ENCODE peak calls at places on chromosomes 4 and X, in seven cellular contexts. U is pancreas, C is lung, O is left lung, J is psoas muscle, D is HCT116, A is IMR-90. V is an unnamed sample. For H3K36me3, the result is how much of the 10 kb centered on the place peaks cover.

GRCh38 chr4:66252291-66252690 is 582.0 kb upstream of the EPHA5 start:
- DNase-seq in U (no peak), C (no peak), O (no peak), J (no peak), D (no peak), A (no peak), V (no peak)

GRCh38 chrX:69231903-69232302 is 66.7 kb upstream of the PJA1 start:
- DNase-seq in U (no peak), C (no peak), O (no peak), J (no peak), D (no peak), A (no peak), V (no peak)

GRCh38 chr4:83062748-83063147 is 27.8 kb downstream of the COPS4 start:
- DNase-seq in U (no peak), C (no peak), O (no peak), J (no peak), D (no peak), A (no peak), V (no peak)

GRCh38 chrX:45952030-45952429 is 593.2 kb downstream of the ZNF674 start:
- DNase-seq in U (no peak), C (no peak), O (no peak), J (no peak), D (no peak), A (no peak), V (no peak)

GRCh38 chr4:69848028-69848427 is 11.9 kb downstream of the SULT1E1 start:
- DNase-seq in U (no peak), C (no peak), O (no peak), J (no peak), D (no peak), A (no peak), V (no peak)

GRCh38 chr4:16029329-16029728 is 54.5 kb downstream of the PROM1 start:
- DNase-seq in U (no peak), C (no peak), O (no peak), J (no peak), D (no peak), A (peak), V (no peak)

GRCh38 chrX:133985164-133986007 is at the start of gene GPC3:
- DNase-seq in U (peak), C (no peak), O (peak), J (peak), D (no peak), A (peak), V (no peak)

GRCh38 chrX:69185886-69186285 is 20.6 kb upstream of the PJA1 start:
- DNase-seq in U (no peak), C (no peak), O (no peak), J (no peak), D (no peak), A (no peak), V (no peak)

GRCh38 chr4:176230827-176231226 is 35.4 kb upstream of the SPATA4 start:
- DNase-seq in U (no peak), C (no peak), O (no peak), J (no peak), D (no peak), A (no peak), V (no peak)

GRCh38 chrX:50067435-50068292 is 133.1 kb downstream of the AKAP4 start:
- DNase-seq in U (no peak), C (peak), O (no peak), J (no peak), D (no peak), A (peak), V (peak)

GRCh38 chr4:145939856-145940255 is 1.2 kb upstream of the ZNF827 start:
- DNase-seq in U (no peak), C (no peak), O (no peak), J (no peak), D (no peak), A (peak), V (no peak)

GRCh38 chr4:151771664-151772063 is 10.9 kb upstream of the GATB start:
- DNase-seq in U (no peak), C (no peak), O (no peak), J (no peak), D (no peak), A (no peak), V (no peak)

GRCh38 chr4:141912831-141913230 is 276.4 kb downstream of the IL15 start:
- DNase-seq in U (no peak), C (no peak), O (no peak), J (no peak), D (no peak), A (peak), V (peak)
- TF ChIP-seq CTCF in U (no peak), C (no peak), O (no peak), J (no peak), D (no peak), A (no peak), V (no peak)

GRCh38 chr4:101419324-101420135 is 72.2 kb upstream of the PPP3CA start:
- DNase-seq in U (no peak), C (no peak), O (no peak), J (no peak), D (no peak), A (peak), V (no peak)

GRCh38 chr4:101418055-101418454 is 70.7 kb upstream of the PPP3CA start:
- DNase-seq in U (no peak), C (no peak), O (no peak), J (no peak), D (no peak), A (no peak), V (no peak)

GRCh38 chr4:101417046-101417445 is 69.7 kb upstream of the PPP3CA start:
- DNase-seq in U (no peak), C (no peak), O (no peak), J (no peak), D (no peak), A (no peak), V (no peak)

GRCh38 chr4:101420661-101421060 is 73.3 kb upstream of the PPP3CA start:
- DNase-seq in U (no peak), C (no peak), O (no peak), J (no peak), D (no peak), A (peak), V (no peak)

DNA sequence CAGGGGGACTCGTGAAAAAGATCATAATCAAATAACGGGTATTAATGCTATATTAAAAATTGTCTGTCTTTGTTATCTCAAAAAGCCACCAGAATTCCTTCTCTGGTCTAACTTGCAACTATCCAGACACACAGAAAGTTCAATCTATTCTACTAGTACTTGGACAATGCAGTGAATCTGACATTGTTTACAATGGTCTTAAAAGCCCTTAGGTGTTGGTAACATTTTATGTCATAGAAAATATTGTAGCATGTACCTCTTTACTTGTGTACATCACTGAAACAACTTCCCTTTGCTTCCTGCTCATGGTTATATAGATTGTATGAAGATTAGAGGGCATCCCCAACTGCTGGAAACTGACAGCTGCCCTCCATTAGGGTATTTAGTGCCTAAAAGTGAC is 71.1 kb upstream of the PPP3CA start:
- DNase-seq in U (no peak), C (no peak), O (no peak), J (no peak), D (no peak), A (no peak), V (no peak)
- H3K36me3 ChIP-seq in U (under half), C (under half), O (under half), J (under half), D (under half), A (under half), V (under half)

DNA sequence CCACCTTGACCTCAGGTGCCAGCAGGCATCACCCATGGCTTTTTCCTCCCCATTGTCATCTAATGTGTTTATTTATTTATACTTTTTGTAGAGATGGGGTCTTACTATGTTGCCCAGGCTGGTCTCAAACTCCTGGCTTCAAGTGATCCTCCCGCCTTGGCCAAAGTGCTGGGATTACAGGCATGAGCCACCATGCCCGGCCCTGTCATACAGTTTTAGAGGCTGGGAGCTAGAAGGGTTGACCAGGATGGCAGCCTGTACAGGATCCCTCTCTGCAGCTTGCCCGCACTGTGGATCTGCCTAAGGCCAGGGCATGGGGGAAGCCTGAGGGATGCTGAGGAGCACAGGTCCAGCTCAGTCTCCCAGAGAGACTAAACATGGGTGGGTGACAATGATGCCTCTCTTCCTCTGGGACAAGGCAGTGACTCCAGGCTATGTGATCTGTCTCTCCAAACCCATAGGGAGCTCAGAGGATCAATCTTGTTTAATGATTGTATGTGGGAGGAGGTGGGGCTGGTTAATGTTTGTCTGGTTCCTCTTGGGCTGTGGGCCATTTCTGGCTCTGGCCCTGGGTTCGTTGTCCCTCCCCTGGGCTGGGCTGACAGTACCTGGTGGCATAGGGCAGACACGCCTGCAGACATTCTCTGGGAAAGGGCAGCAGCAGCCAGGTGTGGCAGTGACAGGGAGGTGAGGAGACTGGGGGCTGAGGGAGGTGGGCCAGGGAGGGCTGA is 8.3 kb upstream of the GJB1 start:
- DNase-seq in U (peak), C (no peak), O (no peak), J (no peak), D (no peak), A (no peak), V (no peak)
- H3K27ac ChIP-seq in U (peak), C (no peak), O (no peak), J (no peak), D (no peak), A (no peak), V (no peak)

GRCh38 chr4:106497271-106497670 is 128.7 kb upstream of the GIMD1 start:
- DNase-seq in U (no peak), C (no peak), O (no peak), J (no peak), D (no peak), A (no peak), V (no peak)

GRCh38 chr4:106507440-106507839 is 138.9 kb upstream of the GIMD1 start:
- DNase-seq in U (no peak), C (no peak), O (no peak), J (no peak), D (no peak), A (no peak), V (no peak)

GRCh38 chr4:106502106-106502699 is 133.6 kb upstream of the GIMD1 start:
- DNase-seq in U (peak), C (peak), O (no peak), J (peak), D (peak), A (peak), V (peak)
- TF ChIP-seq CTCF in U (peak), C (peak), O (peak), J (peak), D (peak), A (peak), V (peak)

GRCh38 chr4:102612824-102613366 is 111.7 kb downstream of the NFKB1 start:
- DNase-seq in U (no peak), C (no peak), O (no peak), J (no peak), D (no peak), A (no peak), V (no peak)

GRCh38 chr4:102614801-102615200 is 113.6 kb downstream of the NFKB1 start:
- DNase-seq in U (no peak), C (no peak), O (no peak), J (no peak), D (no peak), A (no peak), V (no peak)

GRCh38 chr4:102610007-102610406 is 108.8 kb downstream of the NFKB1 start:
- DNase-seq in U (no peak), C (no peak), O (no peak), J (no peak), D (no peak), A (peak), V (no peak)

GRCh38 chr4:102610476-102610875 is 109.3 kb downstream of the NFKB1 start:
- DNase-seq in U (no peak), C (no peak), O (no peak), J (no peak), D (no peak), A (no peak), V (peak)

DNA sequence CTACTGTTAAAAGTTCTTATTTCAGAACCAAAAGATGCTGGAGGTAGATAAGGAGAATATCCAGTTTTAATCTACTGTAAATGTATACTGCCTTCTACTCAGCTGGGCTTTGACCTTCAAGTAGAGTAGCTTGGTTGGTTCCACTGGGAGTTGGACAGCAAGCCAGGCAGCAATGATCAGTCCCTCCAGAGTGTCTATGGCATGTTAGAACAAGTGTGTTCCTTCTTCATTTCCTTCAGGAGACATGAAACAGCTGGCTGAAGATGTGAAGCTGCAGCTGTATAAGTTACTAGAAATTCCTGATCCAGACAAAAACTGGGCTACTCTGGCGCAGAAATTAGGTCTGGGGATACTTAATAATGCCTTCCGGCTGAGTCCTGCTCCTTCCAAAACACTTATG is 111.0 kb downstream of the NFKB1 start:
- DNase-seq in U (no peak), C (no peak), O (no peak), J (no peak), D (no peak), A (no peak), V (no peak)
- H3K36me3 ChIP-seq in U (under half), C (under half), O (half or more), J (under half), D (under half), A (under half), V (under half)

GRCh38 chrX:120462370-120462769 is 6.7 kb downstream of the LAMP2 start:
- DNase-seq in U (no peak), C (no peak), O (no peak), J (no peak), D (no peak), A (no peak), V (no peak)

GRCh38 chrX:120456973-120457372 is 12.1 kb downstream of the LAMP2 start:
- DNase-seq in U (no peak), C (no peak), O (no peak), J (no peak), D (no peak), A (peak), V (no peak)

GRCh38 chrX:120463241-120463640 is 5.9 kb downstream of the LAMP2 start:
- DNase-seq in U (no peak), C (peak), O (no peak), J (no peak), D (no peak), A (peak), V (no peak)

GRCh38 chrX:120457766-120458180 is 11.3 kb downstream of the LAMP2 start:
- DNase-seq in U (no peak), C (no peak), O (no peak), J (no peak), D (no peak), A (peak), V (no peak)

DNA sequence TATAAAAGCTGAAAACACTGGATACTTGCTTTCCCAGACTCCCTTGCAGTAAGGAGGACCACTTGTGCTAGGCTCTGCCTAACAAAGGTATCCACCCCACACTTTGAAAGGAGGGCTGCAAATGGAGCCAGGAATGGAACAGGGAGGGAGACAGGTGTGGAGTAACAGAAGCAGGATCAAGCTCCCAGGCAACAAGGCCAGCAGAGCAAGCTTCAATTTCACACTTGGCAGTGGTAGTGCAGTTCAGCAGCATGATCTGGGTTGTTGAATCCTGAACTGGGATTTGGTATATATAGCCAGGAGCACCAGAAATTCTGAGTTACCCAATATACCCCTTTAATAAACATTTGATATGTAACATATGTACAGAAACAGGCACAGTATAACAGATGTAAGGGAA is 9.8 kb downstream of the LAMP2 start:
- DNase-seq in U (no peak), C (no peak), O (no peak), J (no peak), D (no peak), A (no peak), V (no peak)
- H3K27ac ChIP-seq in U (no peak), C (peak), O (no peak), J (peak), D (no peak), A (no peak), V (no peak)

DNA sequence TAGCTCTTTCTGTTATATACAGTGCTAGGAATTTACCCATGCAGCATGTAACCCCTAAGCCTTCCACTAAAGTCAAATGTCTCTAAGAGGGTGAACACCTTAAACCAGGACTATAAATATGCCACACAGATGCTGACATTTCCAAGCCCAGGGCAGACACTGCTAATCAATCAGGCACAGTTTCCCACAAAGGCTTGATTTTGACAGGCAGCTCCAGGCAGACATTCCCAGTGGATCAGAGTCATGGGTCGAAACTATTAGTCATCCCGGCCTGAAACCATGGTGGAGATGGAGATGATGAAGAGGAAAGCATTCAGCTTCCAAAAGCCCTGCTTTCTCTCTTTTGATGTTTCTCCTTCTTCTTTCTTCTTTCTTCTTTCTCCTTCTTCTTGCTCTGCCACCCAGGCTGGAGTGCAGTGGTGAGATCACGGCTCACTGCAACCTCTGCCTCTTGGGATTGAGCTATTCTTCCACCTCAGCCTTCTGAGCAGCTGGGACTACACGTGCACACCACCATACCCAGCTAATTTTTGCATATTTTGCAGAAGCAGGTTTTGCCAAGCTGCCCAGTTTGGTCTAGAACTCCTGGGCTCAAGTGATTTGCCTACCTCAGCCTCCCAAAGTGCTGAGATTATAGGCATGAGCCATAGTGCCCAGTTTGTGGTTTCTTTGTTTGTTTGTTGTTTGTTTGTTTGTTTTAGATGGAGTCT is 21.0 kb upstream of the SORCS2 start:
- DNase-seq in U (no peak), C (no peak), O (peak), J (peak), D (no peak), A (no peak), V (no peak)
- TF ChIP-seq CTCF in U (no peak), C (no peak), O (no peak), J (no peak), D (no peak), A (no peak), V (no peak)

V was measured in WERI-Rb-1.